ENCODE peak calls at places on chromosome X, in seven cellular contexts. R is NCI-H1436; T is body of pancreas; M is activated CD4-positive, alpha-beta T cell treated with anti-CD3 and anti-CD28 coated beads for 4 hours; A is activated naive CD8-positive, alpha-beta T cell treated with anti-CD3 and anti-CD28 coated beads, Interleukin-2, amount 50 U/mL, for 24 hours; F is EL; I is HS-5. D is an unnamed sample.

GRCh38 chrX:112935029-112935428 is 94.4 kb upstream of the AMOT start:
- DNase-seq in R (no peak), T (no peak), M (no peak), A (no peak), F (no peak), I (no peak), D (no peak)

GRCh38 chrX:153862369-153863250 is 23.4 kb downstream of the L1CAM start:
- DNase-seq in R (no peak), T (no peak), M (no peak), A (no peak), F (no peak), I (no peak), D (no peak)

GRCh38 chrX:12223650-12224049 is 85.4 kb downstream of the FRMPD4 start:
- DNase-seq in R (no peak), T (no peak), M (no peak), A (no peak), F (peak), I (peak), D (no peak)

GRCh38 chrX:150362599-150363481 is at the start of gene MAMLD1:
- DNase-seq in R (no peak), T (peak), M (peak), A (peak), F (peak), I (peak), D (no peak)

GRCh38 chrX:31715675-31716074 is 643.8 kb upstream of the FTHL17 start:
- DNase-seq in R (no peak), T (no peak), M (no peak), A (no peak), F (no peak), I (no peak), D (peak)

GRCh38 chrX:151727346-151727745 is 7.2 kb upstream of the CNGA2 start:
- DNase-seq in R (no peak), T (no peak), M (no peak), A (no peak), F (no peak), I (no peak), D (no peak)

GRCh38 chrX:97984641-97985040 is 1100.9 kb downstream of the RPA4 start:
- DNase-seq in R (no peak), T (no peak), M (no peak), A (no peak), F (peak), I (no peak), D (no peak)

GRCh38 chrX:38669425-38669824 is 108.1 kb downstream of the TSPAN7 start:
- DNase-seq in R (no peak), T (no peak), M (no peak), A (no peak), F (no peak), I (no peak), D (no peak)

GRCh38 chrX:11367609-11368430 is 74.6 kb downstream of the AMELX start:
- DNase-seq in R (no peak), T (no peak), M (no peak), A (no peak), F (peak), I (no peak), D (no peak)

GRCh38 chrX:120402363-120402762 is 40.5 kb downstream of the ATP1B4 start:
- DNase-seq in R (no peak), T (no peak), M (no peak), A (no peak), F (no peak), I (no peak), D (no peak)

GRCh38 chrX:70769659-70770232 is 138.8 kb downstream of the TEX11 start:
- DNase-seq in R (no peak), T (no peak), M (no peak), A (no peak), F (no peak), I (no peak), D (no peak)

GRCh38 chrX:30713061-30713525 is 59.9 kb downstream of the GK start:
- DNase-seq in R (peak), T (peak), M (peak), A (peak), F (peak), I (peak), D (no peak)

GRCh38 chrX:48897157-48897620 is 379 bp downstream of the TIMM17B start:
- DNase-seq in R (peak), T (peak), M (peak), A (peak), F (peak), I (no peak), D (peak)

GRCh38 chrX:121592884-121593283 is 545.5 kb downstream of the GLUD2 start:
- DNase-seq in R (no peak), T (no peak), M (no peak), A (no peak), F (no peak), I (no peak), D (no peak)